ENCODE peak calls at places on chromosomes 16 and 17, in five cellular contexts. G is neuronal stem cell, V is PC-3, Q is H9, L is tibial nerve. U is an unnamed sample. For H3K4me1, the result is how much of the 10 kb centered on the place peaks cover.

GRCh38 chr16:31461201-31461920 is 2.1 kb downstream of the ARMC5 start:
- DNase-seq in G (no peak), V (no peak), Q (no peak), L (no peak), U (no peak)

GRCh38 chr16:24689128-24689527 is 40.3 kb upstream of the TNRC6A start:
- DNase-seq in G (no peak), V (peak), Q (peak), L (no peak), U (no peak)

GRCh38 chr16:81293909-81294802 is 20.6 kb upstream of the GAN start:
- DNase-seq in G (no peak), V (peak), Q (no peak), L (no peak), U (no peak)

GRCh38 chr17:879546-879945 is 97.4 kb downstream of the MRM3 start:
- DNase-seq in G (peak), V (peak), Q (peak), L (peak), U (peak)

GRCh38 chr16:66904846-66905632 is 13.6 kb downstream of the CDH16 start:
- DNase-seq in G (no peak), V (no peak), Q (no peak), L (no peak), U (no peak)

GRCh38 chr17:18261146-18261515 is 669 bp downstream of the MIEF2 start:
- DNase-seq in G (no peak), V (peak), Q (peak), L (no peak), U (peak)

GRCh38 chr16:3490911-3491629 is 4.2 kb downstream of the C16orf90 start:
- DNase-seq in G (no peak), V (no peak), Q (no peak), L (no peak), U (peak)

GRCh38 chr17:67990909-67991308 is 5.4 kb downstream of the C17orf58 start:
- DNase-seq in G (no peak), V (peak), Q (no peak), L (no peak), U (no peak)

GRCh38 chr16:30499284-30499683 is 26.7 kb downstream of the ITGAL start:
- DNase-seq in G (no peak), V (no peak), Q (no peak), L (no peak), U (no peak)

GRCh38 chr16:87043273-87044030 is 273.7 kb downstream of the C16orf95 start:
- DNase-seq in G (no peak), V (no peak), Q (no peak), L (no peak), U (no peak)

GRCh38 chr17:68035131-68035522 is 408 bp upstream of the KPNA2 start:
- DNase-seq in G (no peak), V (no peak), Q (peak), L (peak), U (peak)

DNA sequence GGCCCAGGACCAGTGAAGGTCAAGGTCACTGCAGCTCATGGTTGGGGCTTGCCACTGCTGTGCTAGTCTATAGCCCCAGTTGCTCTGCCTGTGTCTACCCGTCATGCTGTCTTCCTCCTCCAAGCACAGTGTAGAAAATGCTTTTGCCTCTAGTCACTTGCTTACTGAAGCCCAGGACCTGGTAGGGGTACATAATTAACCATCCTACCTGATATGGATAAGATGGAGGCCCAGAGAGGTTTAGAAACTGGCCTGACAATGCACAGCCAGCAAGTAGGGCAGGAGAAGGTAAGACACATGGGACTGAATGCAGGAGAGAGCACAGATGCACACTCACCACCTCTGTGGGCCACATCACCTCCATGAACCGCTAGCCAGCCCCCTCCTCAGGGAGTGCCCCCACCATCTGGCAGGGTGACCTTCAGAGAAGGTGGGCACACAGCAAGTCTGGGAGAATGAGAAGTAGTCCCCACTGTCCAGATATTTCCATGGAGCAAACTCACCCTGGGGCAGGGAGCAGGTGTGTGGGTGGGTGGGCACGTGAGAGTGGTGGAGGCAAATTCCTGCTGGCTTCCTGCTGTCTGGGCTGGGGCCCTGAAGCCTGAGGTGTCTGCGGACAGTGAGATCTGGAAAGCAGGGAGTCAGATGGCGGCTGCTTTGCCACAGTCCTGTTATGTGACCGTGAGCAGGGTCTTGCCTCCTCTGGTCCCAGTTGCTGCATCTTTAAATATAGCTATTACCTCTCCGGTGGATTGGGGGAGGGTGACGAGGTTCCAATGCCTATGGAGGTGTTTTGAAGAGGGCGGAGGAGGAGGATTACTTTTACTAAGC is 1.0 kb downstream of the CX3CL1 start:
- DNase-seq in G (no peak), V (no peak), Q (no peak), L (no peak), U (no peak)
- H3K27ac ChIP-seq in G (no peak), V (no peak), Q (no peak), L (peak), U (peak)

DNA sequence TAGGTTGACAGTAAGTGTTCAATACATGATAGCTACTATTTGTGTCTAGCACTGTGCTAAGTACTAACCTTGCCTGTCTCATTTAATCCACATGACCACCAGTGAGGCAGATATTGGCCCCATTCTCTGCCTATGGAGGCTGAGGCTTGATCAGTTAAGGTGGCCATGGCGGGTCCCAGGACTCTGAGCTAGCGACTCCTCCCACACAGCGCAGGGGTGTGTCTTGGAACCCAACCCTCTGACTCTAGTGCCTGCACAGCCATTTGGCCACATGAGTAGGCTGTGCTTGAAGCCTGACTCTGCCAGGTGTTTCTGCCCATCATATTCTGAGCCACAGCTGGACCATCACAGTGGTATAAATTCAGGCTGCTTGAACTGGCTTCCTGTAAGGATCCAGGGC is 6.4 kb downstream of the NHERF1 start:
- DNase-seq in G (no peak), V (no peak), Q (no peak), L (no peak), U (no peak)
- H3K4me1 ChIP-seq in G (under half), V (under half), Q (under half), L (half or more), U (half or more)

DNA sequence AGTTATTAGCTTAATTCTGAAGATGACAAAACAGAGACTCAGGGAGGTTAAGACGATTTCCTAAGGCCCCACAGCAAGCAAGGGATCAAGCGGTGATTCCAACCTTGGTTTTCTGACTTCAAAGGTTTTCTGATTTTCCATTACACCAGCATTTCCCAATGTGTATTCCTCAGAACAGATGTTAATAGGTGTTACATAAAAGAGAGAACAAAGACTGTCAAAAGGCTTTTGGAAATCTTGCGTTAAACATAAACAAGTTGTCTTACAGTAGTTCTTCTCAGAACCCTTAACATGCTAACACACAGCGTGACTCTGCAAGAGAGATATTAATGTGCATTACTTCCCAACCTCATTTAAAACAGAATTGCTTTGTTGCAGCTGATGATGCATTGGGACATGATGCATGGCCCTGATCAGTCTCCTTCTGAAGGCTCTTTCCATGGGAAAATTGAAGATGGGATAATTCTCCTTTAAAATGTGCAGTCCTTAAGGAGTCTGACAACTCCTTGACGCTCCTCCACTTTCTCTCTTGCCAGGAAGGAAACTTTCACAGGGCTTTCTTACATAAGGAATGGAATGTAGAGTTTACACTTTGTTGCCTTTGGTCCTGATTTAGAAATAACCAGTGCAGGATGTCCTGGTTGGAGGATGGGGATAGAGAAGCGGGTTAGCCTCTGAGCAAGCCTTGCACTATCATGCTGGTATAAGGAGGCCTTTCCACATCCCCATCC is 21.5 kb upstream of the MMD start:
- DNase-seq in G (no peak), V (no peak), Q (no peak), L (no peak), U (no peak)
- H3K27ac ChIP-seq in G (no peak), V (no peak), Q (no peak), L (no peak), U (no peak)

DNA sequence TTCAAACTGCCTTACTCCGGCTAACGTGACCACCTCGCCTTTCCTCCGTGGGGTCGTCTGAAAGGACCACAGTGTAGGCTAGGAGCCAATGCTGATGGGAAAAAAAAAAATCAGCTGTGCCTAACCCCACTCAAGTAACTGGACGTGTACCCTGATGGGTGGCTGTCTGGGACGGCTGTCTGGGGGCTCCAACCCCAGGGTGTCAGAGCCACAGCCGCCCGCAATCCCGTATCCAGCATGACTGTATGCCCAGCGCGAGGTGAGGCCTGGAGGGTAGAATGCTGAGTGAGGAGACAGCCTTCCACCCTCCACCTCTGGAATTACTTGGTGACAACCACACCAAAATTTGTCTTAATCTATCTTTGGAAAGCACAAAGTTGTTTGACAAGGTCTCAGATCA is 2.8 kb downstream of the CSNK1D start:
- DNase-seq in G (no peak), V (no peak), Q (no peak), L (no peak), U (no peak)
- H3K4me1 ChIP-seq in G (under half), V (half or more), Q (under half), L (half or more), U (half or more)

DNA sequence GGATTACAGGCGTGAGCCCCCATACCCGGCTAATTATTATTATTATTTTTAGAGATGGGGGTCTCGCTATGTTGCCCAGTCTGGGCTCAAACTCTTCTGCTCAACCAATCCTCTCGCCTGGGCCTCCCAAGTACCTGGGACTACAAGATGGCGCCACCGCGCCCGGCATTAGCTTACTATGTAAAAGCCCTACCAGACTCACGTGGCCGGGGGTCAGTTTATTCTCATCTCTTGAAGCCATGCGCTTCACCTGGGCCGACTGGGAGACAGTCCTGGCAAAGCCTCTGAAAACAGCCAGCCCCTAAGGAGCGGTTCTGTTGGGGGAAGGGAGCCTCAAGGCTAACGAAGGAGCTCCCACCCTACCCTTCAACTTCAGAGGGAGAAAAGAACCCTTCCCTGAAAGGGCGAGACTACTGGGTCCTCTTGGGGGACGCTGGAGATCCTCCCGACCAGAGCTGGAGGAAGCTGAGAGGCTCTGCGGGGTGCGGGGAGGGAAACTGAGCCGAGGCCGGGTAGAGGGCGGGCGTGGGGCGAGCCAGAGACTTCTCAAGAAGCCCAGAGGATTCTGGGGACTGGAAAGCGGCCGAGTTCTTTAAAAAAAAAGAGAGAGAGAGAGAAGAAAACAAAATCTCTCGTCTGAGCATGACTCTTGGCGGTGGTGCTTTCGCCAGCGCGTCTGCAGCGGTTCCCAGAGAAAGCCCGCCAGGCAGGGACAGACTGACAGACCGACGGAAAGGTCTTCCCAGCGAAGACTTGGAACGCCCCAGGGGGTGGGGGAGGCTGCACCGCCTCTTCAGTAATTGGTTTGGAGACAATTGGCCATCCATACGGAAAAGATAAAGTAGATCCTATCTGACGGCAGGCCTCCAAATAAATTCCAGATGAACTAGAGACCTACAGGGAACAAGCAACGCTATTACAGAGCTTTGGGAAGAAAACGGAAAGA is 5.6 kb upstream of the TUBG2 start:
- DNase-seq in G (no peak), V (peak), Q (peak), L (peak), U (no peak)
- H3K27ac ChIP-seq in G (peak), V (no peak), Q (no peak), L (peak), U (peak)

GRCh38 chr16:89444151-89444723 is 46.1 kb downstream of the ANKRD11 start:
- DNase-seq in G (no peak), V (no peak), Q (no peak), L (no peak), U (no peak)
- H3K4me1 ChIP-seq in G (under half), V (under half), Q (under half), L (half or more), U (half or more)

DNA sequence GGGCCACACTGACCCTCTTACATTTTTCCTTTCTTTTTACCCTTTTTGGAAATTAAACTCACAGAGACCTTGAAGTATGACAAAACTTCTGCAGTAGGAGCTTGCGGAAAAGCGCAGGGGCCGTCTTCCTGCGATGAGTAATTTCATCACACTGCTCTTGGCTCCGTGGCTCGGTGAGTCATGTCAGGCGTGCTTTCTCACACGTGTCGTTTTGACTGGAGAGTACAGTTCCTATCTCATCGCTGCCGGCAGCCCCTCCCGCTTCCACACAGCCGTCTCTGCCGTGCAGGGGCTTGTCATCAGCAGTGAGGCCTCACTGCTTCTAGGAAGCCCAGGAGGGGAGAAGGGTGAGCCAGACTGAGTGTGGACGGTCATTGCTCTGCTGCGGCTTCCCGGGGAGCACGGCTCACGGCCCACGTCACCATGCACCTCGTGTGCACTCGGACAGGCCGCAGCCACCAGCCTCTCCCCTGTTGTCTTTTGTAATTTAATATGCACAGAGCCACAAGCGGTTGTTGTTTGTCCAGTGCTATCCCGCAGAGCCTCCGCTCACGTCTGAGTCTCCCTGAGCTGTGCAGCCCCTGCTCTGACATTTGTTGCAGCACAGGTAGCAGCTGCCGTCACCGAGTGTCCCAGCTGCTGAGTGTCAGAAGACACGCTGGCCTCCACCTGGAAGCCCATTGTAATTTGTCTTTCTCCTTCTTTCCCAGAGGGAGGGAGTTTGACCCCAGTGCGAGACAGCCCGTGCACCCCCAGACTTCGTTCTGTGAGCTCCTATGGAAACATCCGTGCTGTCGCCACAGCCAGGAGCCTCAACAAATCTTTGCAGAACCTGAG is 99.4 kb upstream of the CHMP6 start:
- DNase-seq in G (no peak), V (peak), Q (no peak), L (no peak), U (peak)
- H3K27ac ChIP-seq in G (no peak), V (peak), Q (no peak), L (no peak), U (peak)

DNA sequence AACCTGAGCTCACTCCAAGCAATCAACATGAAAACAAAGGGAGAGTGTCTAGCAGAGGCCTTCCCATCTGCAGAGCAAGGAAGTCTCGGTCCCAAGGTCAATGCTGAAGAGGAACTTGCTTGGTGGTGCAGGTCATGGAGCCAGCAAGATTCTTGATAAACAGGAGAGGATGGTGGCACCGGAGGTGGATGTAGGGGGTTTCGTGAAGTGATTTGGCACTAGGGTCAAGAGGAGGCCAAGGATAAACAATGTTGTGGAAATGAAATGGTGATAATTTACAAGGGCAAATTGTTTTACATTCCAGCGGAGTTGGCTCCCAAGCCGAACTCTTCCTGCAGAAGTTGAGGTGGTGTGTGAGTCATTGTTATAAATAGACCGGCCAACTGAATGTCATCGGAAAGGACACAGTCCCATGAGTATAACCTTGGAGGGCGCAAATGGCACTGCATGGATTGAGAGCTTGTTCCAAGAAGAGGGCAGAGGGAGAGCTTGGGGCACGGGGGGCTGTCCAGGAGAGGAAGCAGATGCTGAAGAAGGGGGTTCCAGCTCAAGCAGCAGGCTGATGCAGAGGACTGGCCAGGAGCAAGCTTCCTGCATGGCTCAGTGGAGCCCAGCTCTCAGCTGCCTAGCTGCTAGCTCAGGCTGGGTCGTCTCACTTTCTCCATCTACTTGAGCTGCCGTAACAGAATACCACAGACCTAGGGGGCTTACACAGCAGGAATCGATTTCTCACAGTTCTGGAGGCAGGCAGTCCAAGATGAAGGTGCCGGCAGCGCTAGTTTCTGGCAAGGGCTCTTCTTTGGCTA is 136.6 kb downstream of the COPRS start:
- DNase-seq in G (no peak), V (no peak), Q (no peak), L (no peak), U (no peak)
- H3K4me1 ChIP-seq in G (under half), V (under half), Q (under half), L (under half), U (under half)

GRCh38 chr17:32827227-32827626 is 49.7 kb downstream of the MYO1D start:
- DNase-seq in G (no peak), V (no peak), Q (no peak), L (no peak), U (no peak)

GRCh38 chr17:32822996-32823395 is 53.9 kb downstream of the MYO1D start:
- DNase-seq in G (no peak), V (no peak), Q (no peak), L (no peak), U (no peak)

GRCh38 chr17:32828822-32829221 is 48.1 kb downstream of the MYO1D start:
- DNase-seq in G (no peak), V (no peak), Q (no peak), L (no peak), U (no peak)

GRCh38 chr17:32824334-32824733 is 52.6 kb downstream of the MYO1D start:
- DNase-seq in G (no peak), V (no peak), Q (no peak), L (no peak), U (no peak)

DNA sequence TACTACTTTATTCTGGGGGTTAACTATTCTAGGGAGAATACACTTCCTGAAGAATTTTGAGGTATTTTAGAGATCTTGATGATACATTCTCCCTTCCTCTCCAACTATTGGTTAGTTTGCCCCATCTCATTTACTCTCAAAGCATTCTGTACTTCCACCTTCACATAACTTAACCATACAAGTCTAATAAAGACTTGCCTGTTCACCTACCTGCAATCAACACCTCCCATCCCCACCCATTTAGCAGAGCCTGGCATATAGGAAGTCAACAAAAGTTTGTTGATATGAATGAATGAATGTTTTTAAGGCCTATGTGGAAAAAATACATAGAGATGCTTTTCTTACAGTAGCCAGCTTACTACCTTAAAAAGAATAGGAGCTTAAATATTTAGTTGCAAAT is 50.8 kb downstream of the MYO1D start:
- DNase-seq in G (no peak), V (no peak), Q (no peak), L (no peak), U (no peak)
- H3K27ac ChIP-seq in G (no peak), V (no peak), Q (no peak), L (no peak), U (no peak)